ENCODE peak calls at places on chromosomes 6 and 20, in five cellular contexts. R is ascending aorta; Y is endothelial cell of umbilical vein; P is naive thymus-derived CD4-positive, alpha-beta T cell; S is neuronal stem cell. U is an unnamed sample. For H3K27me3, the result is how much of the 10 kb centered on the place peaks cover.

GRCh38 chr6:151372164-151372563 is 19.2 kb downstream of the ZBTB2 start:
- DNase-seq in R (no peak), P (no peak), S (no peak), Y (no peak), U (no peak)

GRCh38 chr20:51807864-51808263 is 5.5 kb upstream of the SALL4 start:
- DNase-seq in R (no peak), P (no peak), S (no peak), Y (no peak), U (no peak)

GRCh38 chr6:100463685-100464161 is 998 bp downstream of the SIM1 start:
- DNase-seq in S (no peak), P (no peak), Y (peak), R (no peak), U (no peak)

GRCh38 chr20:21396045-21396893 is 1.1 kb downstream of the NKX2-4 start:
- DNase-seq in P (peak), S (no peak), Y (peak), R (no peak), U (no peak)

GRCh38 chr6:138795809-138796469 is at the start of gene ECT2L:
- DNase-seq in R (no peak), S (peak), P (no peak), Y (peak), U (peak)

GRCh38 chr6:48568856-48569255 is 457.9 kb upstream of the PTCHD4 start:
- DNase-seq in S (no peak), P (no peak), Y (no peak), R (no peak), U (no peak)

GRCh38 chr6:132780770-132781371 is 17.6 kb downstream of the SLC18B1 start:
- DNase-seq in Y (no peak), R (no peak), P (no peak), S (no peak), U (no peak)

GRCh38 chr6:13536796-13537526 is 37.4 kb upstream of the SIRT5 start:
- DNase-seq in P (no peak), R (no peak), S (no peak), Y (no peak), U (no peak)

GRCh38 chr6:168920289-168920688 is 333.4 kb downstream of the THBS2 start:
- DNase-seq in R (no peak), S (no peak), Y (no peak), P (no peak), U (no peak)

GRCh38 chr6:48111143-48111506 is at the start of gene PTCHD4:
- DNase-seq in R (no peak), P (no peak), S (no peak), Y (peak), U (peak)

GRCh38 chr20:8616792-8617191 is 452.1 kb upstream of the PLCB4 start:
- DNase-seq in P (no peak), S (no peak), Y (no peak), R (no peak), U (no peak)

GRCh38 chr20:49853640-49854039 is 41.0 kb downstream of the SLC9A8 start:
- DNase-seq in S (no peak), R (peak), Y (peak), P (no peak), U (no peak)

GRCh38 chr6:166900130-166900708 is 56.1 kb downstream of the RNASET2 start:
- DNase-seq in R (no peak), Y (no peak), S (no peak), P (no peak), U (no peak)

GRCh38 chr6:90370493-90370959 is 73.9 kb upstream of the BACH2 start:
- DNase-seq in R (no peak), P (no peak), S (no peak), Y (no peak), U (no peak)

GRCh38 chr20:51985013-51985415 is 182.7 kb upstream of the SALL4 start:
- DNase-seq in P (no peak), S (no peak), R (no peak), Y (peak), U (no peak)

GRCh38 chr20:49344140-49344539 is 66.3 kb upstream of the ZNFX1 start:
- DNase-seq in Y (no peak), R (no peak), P (no peak), S (no peak), U (no peak)

GRCh38 chr6:24931752-24932691 is 3.7 kb downstream of the RIPOR2 start:
- DNase-seq in P (peak), S (no peak), Y (peak), R (no peak), U (no peak)

GRCh38 chr6:24931296-24931695 is 4.5 kb downstream of the RIPOR2 start:
- DNase-seq in R (no peak), P (no peak), Y (peak), S (no peak), U (no peak)

GRCh38 chr6:24932832-24933231 is 2.9 kb downstream of the RIPOR2 start:
- DNase-seq in S (no peak), P (no peak), R (no peak), Y (no peak), U (no peak)

GRCh38 chr6:24933868-24934401 is 1.8 kb downstream of the RIPOR2 start:
- DNase-seq in S (no peak), P (peak), R (no peak), Y (peak), U (peak)

GRCh38 chr6:24933266-24933665 is 2.5 kb downstream of the RIPOR2 start:
- DNase-seq in R (no peak), P (no peak), S (no peak), Y (no peak), U (no peak)
- H3K27me3 ChIP-seq in R (under half), P (under half), S (under half), Y (under half), U (under half)

DNA sequence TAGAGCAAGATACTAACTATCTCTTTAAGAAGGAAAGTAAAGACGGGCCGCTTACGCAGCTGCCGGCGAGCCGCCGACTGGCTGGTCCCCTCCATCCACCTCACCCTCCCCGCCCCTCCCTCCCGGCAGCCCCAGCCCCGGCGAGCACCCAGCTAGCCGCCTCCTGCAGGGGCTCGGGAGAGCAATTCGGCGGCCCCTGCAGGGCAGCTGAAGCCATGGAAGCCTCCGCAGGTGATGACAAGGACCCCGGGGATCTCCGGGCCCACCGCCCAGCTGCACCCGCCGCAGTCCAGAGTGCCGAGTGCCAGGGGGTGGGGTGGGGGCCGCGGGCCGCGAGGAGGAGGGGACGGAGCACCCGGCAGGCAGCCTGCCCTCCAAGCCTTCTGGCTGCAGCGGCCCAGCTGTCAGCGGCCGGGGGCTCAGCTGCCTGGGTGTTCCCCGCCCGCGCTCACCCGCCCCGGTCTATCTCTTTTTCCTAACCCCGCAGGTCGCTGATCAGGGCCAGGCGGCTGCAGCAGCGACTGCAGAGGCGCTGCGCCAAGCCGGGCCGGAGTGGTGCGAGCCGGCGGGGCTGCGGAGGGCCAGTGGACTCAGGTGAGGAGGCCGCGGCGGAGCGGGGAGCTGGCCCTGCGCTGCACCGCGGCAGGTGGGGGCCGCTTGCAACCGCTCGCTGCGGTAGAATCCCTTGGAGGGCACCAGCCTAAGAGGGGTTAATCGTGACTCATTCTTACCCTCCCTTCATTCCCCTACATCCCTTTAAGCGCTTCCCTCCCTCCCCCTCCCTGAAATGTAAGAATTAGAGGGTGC is at the start of gene SNPH:
- DNase-seq in P (peak), R (no peak), Y (peak), S (peak), U (no peak)
- H3K27ac ChIP-seq in P (peak), R (peak), Y (no peak), S (no peak), U (no peak)

DNA sequence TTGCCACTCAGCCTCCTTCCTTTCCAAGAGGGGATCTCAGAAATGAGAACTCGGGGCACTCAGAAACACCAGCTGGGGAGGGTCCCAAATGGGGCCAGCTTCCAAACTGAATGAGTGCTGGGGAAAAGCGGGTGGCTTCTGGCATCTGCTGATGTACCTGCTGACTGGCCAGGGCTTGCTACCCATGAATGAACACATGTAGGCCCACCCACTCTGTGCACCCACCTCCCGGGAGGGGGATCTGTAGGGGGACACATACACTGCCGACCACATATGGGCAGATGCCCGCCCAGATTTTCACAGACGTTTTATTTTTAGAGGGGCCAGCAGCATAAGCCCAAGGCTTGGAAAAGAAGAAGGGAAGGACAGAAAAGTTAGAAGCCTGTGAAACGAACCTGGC is 231.9 kb upstream of the RNF24 start:
- DNase-seq in S (no peak), P (no peak), R (no peak), Y (no peak), U (no peak)
- H3K27me3 ChIP-seq in S (half or more), P (under half), R (under half), Y (under half), U (under half)

GRCh38 chr20:62602550-62602949 is 39.8 kb upstream of the SLCO4A1 start:
- DNase-seq in Y (no peak), P (peak), S (no peak), R (no peak), U (no peak)

GRCh38 chr20:62604796-62605195 is 37.5 kb upstream of the SLCO4A1 start:
- DNase-seq in S (no peak), Y (no peak), R (no peak), P (no peak), U (no peak)

GRCh38 chr20:62601172-62601571 is 41.1 kb upstream of the SLCO4A1 start:
- DNase-seq in S (no peak), P (no peak), R (no peak), Y (no peak), U (no peak)

GRCh38 chr20:62603907-62604785 is 38.2 kb upstream of the SLCO4A1 start:
- DNase-seq in Y (no peak), P (peak), R (no peak), S (no peak), U (no peak)

DNA sequence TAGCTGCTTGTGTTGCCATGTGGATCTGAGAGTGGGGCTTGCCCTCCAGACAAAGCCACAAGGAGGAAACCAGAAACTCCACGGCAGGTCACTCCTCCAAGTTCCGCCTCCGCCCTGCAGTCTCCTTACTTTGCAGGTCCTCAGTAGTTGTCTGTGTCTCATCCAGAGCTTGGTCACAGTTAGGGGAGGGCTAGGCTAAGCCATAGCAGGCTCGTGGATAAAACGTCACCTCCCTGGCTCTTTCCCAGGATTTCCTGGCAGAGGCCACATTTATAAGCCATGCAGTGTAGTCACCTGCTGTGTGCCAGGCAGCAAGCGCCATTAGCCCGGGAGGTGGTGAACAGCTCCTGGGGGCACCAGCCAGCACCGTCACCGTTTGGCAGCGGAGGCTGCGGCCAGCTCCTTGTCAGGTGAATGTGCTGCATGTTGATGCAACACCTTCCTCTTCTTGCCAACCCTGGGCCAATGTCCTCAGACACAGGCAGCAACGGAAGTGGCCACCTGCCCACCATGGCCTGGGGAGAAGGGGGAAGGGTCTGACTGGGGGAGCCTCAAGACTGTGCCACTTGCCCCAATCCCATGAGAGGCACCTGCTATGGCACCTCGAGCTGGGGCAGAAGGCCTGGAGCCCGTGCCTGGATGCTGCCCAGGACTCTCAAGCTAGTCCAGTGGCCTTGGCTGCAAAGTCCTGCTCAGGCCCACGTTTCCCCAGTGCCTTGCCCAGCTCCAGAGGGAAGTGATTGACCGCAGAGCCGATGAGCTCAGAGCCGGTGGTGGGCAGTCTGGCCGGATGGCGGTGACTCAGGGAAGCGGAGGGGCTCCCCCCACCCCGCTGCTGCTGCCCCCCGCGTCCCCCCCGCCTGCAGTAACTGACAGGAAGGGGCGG is 39.0 kb upstream of the SLCO4A1 start:
- DNase-seq in Y (peak), P (peak), S (no peak), R (peak), U (no peak)
- H3K27ac ChIP-seq in Y (peak), P (no peak), S (no peak), R (no peak), U (no peak)

DNA sequence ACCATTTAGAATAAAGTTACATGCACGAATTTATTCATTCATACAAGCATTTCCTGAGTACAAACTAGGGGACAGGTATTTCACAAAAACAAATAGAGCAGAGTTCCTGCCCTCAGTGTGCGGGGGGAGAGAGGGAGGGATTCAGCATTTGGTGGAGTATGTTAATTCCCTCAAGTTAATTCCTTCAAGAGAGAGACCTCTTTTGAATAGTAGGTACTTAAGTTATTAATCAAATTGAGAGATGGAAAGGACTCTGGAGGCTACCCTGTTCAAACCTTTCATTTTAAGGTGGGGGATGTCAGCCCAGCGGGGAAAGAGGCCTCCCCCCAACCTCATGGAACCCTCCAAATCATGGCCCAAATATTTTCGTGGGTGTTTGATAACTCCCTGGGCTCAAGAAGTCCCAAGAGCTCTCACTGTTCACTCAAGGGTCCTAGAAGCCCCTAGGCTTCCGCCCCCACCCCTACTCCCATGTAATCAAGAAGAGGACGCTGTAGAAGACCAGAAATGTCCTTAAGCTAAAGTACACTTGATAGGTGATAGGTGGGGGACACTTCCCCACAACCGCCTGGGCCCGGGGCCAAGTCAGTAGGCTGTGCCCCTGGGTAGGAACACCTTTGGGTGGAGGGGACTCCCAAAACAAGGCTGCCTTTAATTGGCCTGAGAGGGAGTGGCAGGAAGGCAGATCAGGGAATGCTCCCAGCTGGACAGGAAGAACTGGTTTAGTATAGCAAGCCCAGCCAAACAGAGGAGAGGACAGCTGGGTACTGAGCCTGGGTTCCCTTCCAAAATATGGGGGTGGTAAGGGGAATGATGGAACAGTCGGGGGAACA is 2.9 kb downstream of the SDC4 start:
- DNase-seq in Y (no peak), S (no peak), P (no peak), R (no peak), U (no peak)
- H3K27me3 ChIP-seq in Y (under half), S (under half), P (under half), R (under half), U (under half)

DNA sequence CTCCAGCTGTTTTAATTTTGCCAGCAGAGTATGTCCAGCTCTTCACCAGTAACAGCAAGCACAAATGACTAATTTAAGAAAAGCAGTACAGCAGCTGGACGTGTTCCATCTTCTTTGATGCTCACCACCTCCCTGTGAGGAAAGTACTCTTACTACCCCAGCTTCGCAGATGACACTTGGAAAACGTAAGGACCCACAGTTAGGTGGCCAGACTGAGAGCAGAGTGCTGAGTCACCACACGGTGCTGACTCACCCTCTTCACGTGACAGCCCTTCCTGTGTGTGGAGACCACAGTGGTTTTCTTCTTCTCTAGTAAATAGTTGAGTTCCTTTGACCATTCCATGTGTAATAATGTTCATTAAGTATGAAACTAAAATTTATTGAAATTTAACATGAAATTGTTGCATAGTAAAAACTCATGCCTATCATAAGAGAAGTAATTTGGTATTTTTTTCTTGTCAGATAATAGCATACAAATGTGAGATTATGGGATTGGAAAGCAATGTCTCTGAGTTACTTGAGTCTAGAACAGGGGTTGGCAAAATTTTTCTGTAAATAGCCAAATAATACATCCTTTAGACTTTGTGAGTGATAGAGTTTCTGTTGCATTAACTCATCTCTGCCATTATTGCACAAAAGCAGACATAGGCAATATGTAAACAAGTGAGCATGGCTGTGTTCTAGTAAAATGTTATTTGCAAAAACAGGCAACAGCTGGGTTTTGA is 76.6 kb downstream of the SLX4IP start:
- DNase-seq in R (peak), Y (peak), S (no peak), P (no peak), U (no peak)
- H3K27ac ChIP-seq in R (peak), Y (peak), S (no peak), P (no peak), U (no peak)

DNA sequence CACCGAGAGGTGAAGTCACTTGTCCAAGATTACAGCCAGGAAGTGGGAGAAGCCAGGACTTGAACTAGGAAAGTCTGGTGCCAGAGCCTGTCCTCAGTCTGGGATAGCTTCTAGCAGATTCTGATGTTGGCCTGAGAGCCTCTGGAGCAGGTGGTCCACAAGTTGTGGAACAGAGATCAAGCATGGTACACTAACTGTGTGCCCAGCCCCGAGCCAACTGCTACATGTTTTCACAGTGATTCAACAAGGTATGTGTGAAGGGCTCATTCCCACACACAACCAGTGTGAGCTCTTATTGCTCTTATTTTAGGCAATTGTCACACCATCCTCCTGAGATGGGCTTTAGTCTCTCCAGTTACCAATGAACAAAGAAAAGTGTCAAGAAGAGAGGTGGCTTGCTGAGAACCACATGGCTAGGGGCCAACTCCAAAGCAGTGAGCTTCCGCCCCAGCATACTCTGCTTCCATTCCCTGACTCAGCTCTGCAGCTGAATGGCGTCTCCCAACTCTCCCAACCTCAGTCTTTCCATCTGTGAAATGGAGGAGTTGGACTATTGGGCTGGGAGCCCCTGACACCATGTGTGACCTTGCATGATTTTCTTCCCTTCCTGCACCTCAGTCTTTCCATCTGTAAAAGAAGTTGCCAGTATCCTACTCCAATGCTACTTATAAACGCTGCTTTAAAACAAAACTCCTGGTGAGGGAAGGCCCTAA is 41.0 kb downstream of the CDH22 start:
- DNase-seq in P (no peak), S (no peak), Y (no peak), R (no peak), U (no peak)
- H3K27me3 ChIP-seq in P (under half), S (under half), Y (under half), R (under half), U (under half)

GRCh38 chr6:44002591-44003344 is 124.5 kb downstream of the MRPL14 start:
- DNase-seq in Y (peak), R (no peak), S (no peak), P (peak), U (no peak)
- H3K27ac ChIP-seq in Y (no peak), R (no peak), S (peak), P (no peak), U (no peak)